ENCODE peak calls at places on chromosomes 6 and 20, in nine cellular contexts. C is KBM-7; A is endothelial cell of umbilical vein; D is SJSA1; R is iPS-NIHi11; Z is stimulated activated naive CD4-positive, alpha-beta T cell; T is pancreas; Q is AG04449; V is HL-60. I is an unnamed sample.

GRCh38 chr6:134057478-134057877 is 5.1 kb upstream of the SLC2A12 start:
- DNase-seq in C (no peak), T (no peak), Q (no peak), V (no peak), R (no peak), D (no peak), Z (no peak), A (no peak), I (no peak)

GRCh38 chr20:59149678-59150504 is 13.7 kb upstream of the ZNF831 start:
- DNase-seq in Q (no peak), T (no peak), C (peak; percentile 59), V (peak; percentile 70), A (no peak), D (no peak), Z (peak; percentile 61), R (no peak), I (peak; percentile 83)

GRCh38 chr20:33555755-33556154 is 65.9 kb downstream of the CBFA2T2 start:
- DNase-seq in A (no peak), Z (no peak), D (no peak), T (no peak), Q (no peak), C (no peak), R (no peak), V (no peak), I (no peak)

GRCh38 chr20:10511507-10512231 is 76.6 kb downstream of the SLX4IP start:
- DNase-seq in V (peak; percentile 93), T (no peak), Z (no peak), A (peak; percentile 94), R (peak; percentile 64), C (peak; percentile 92), Q (peak; percentile 87), D (peak; percentile 95), I (peak; percentile 84)

GRCh38 chr6:110800181-110800838 is 15.0 kb downstream of the CDK19 start:
- DNase-seq in V (no peak), Z (no peak), T (no peak), C (no peak), Q (no peak), A (no peak), D (no peak), R (no peak), I (no peak)

GRCh38 chr6:4543596-4543995 is 232.6 kb upstream of the CDYL start:
- DNase-seq in Q (no peak), D (no peak), R (no peak), Z (no peak), V (no peak), C (peak; percentile 3), T (no peak), A (peak; percentile 64), I (no peak)

GRCh38 chr6:44906761-44907160 is 421.4 kb upstream of the RUNX2 start:
- DNase-seq in Z (no peak), T (no peak), Q (no peak), D (no peak), R (no peak), A (peak; percentile 31), C (no peak), V (no peak), I (no peak)

GRCh38 chr20:59269396-59270025 is 30.9 kb upstream of the EDN3 start:
- DNase-seq in A (no peak), T (no peak), Z (no peak), Q (no peak), C (no peak), D (no peak), V (no peak), R (no peak), I (no peak)

GRCh38 chr20:38825901-38826625 is 20.6 kb downstream of the PPP1R16B start:
- DNase-seq in Q (peak; percentile 28), V (no peak), T (no peak), Z (no peak), A (peak; percentile 86), C (peak; percentile 64), R (peak; percentile 62), D (no peak), I (peak; percentile 60)

GRCh38 chr20:43911066-43911465 is 3.6 kb upstream of the TOX2 start:
- DNase-seq in Q (peak; percentile 12), Z (no peak), V (no peak), T (no peak), D (peak; percentile 38), R (no peak), A (peak; percentile 83), C (no peak), I (peak; percentile 31)

GRCh38 chr6:168636147-168636982 is 195.4 kb downstream of the SMOC2 start:
- DNase-seq in C (no peak), V (no peak), R (peak; percentile 53), Z (no peak), Q (no peak), D (no peak), T (no peak), A (no peak), I (peak; percentile 69)

GRCh38 chr20:57317789-57318371 is 11.7 kb upstream of the SPO11 start:
- DNase-seq in R (no peak), C (no peak), A (no peak), V (no peak), T (no peak), Q (no peak), Z (no peak), D (no peak), I (no peak)

GRCh38 chr6:68680244-68680643 is 45.2 kb downstream of the ADGRB3 start:
- DNase-seq in C (no peak), D (no peak), T (no peak), A (no peak), Q (no peak), R (no peak), V (no peak), Z (no peak), I (no peak)

GRCh38 chr6:138787138-138787537 is 8.7 kb upstream of the ECT2L start:
- DNase-seq in A (no peak), C (peak; percentile 7), T (no peak), D (no peak), R (no peak), Q (no peak), Z (no peak), V (no peak), I (no peak)

GRCh38 chr6:169832247-169832948 is 81.0 kb downstream of the ERMARD start:
- DNase-seq in V (no peak), C (no peak), A (peak; percentile 44), D (no peak), Z (no peak), R (no peak), Q (no peak), T (no peak), I (no peak)

GRCh38 chr6:10763006-10763405 is 15.4 kb downstream of the TMEM14B start:
- DNase-seq in C (no peak), R (no peak), D (no peak), Q (no peak), V (no peak), A (peak; percentile 53), Z (no peak), T (no peak), I (no peak)

GRCh38 chr6:29759457-29759856 is 36.2 kb downstream of the HLA-F start:
- DNase-seq in V (no peak), R (peak; percentile 64), D (no peak), C (no peak), A (peak; percentile 36), T (no peak), Z (no peak), Q (no peak), I (peak; percentile 66)

GRCh38 chr6:306641-307061 is 14.4 kb downstream of the DUSP22 start:
- DNase-seq in T (no peak), D (no peak), A (no peak), Z (no peak), Q (no peak), C (no peak), R (no peak), V (no peak), I (no peak)

GRCh38 chr6:168355716-168356522 is 36.3 kb upstream of the DACT2 start:
- DNase-seq in R (peak; percentile 84), T (peak; percentile 87), D (no peak), Q (no peak), V (no peak), C (peak; percentile 34), Z (no peak), A (no peak), I (peak; percentile 74)

GRCh38 chr6:70375166-70375565 is 38.1 kb upstream of the FAM135A start:
- DNase-seq in R (no peak), V (no peak), Z (no peak), A (no peak), C (no peak), D (peak; percentile 27), T (no peak), Q (no peak), I (no peak)

GRCh38 chr6:35442693-35443092 is 9.4 kb upstream of the FANCE start:
- DNase-seq in T (peak; percentile 8), C (no peak), A (no peak), D (no peak), V (no peak), Z (no peak), R (no peak), Q (no peak), I (no peak)

GRCh38 chr20:49160057-49160929 is 27.8 kb downstream of the STAU1 start:
- DNase-seq in Q (no peak), V (no peak), T (no peak), C (no peak), R (no peak), Z (no peak), A (no peak), D (no peak), I (no peak)

GRCh38 chr6:98579941-98580340 is 254.4 kb upstream of the POU3F2 start:
- DNase-seq in T (no peak), D (peak; percentile 52), A (no peak), V (no peak), Z (no peak), Q (no peak), R (no peak), C (no peak), I (no peak)

GRCh38 chr6:134814076-134814709 is 135.7 kb downstream of the ALDH8A1 start:
- DNase-seq in Q (no peak), R (no peak), V (no peak), Z (no peak), D (peak; percentile 60), C (no peak), T (no peak), A (no peak), I (no peak)

GRCh38 chr6:129686941-129687627 is 22.9 kb downstream of the ARHGAP18 start:
- DNase-seq in A (no peak), D (no peak), R (no peak), Z (no peak), T (no peak), C (peak; percentile 81), V (peak; percentile 88), Q (no peak), I (no peak)

GRCh38 chr6:37943436-37944058 is 124.0 kb downstream of the ZFAND3 start:
- DNase-seq in Z (no peak), A (no peak), C (no peak), D (no peak), T (no peak), R (no peak), V (no peak), Q (no peak), I (no peak)

GRCh38 chr6:135465903-135466302 is 31.6 kb downstream of the AHI1 start:
- DNase-seq in C (no peak), A (no peak), T (no peak), R (no peak), V (no peak), Q (no peak), Z (no peak), D (no peak), I (no peak)

GRCh38 chr6:129276986-129277385 is 394.0 kb downstream of the LAMA2 start:
- DNase-seq in D (no peak), C (no peak), A (peak; percentile 7), R (no peak), Q (no peak), V (no peak), Z (no peak), T (no peak), I (no peak)

GRCh38 chr6:108164537-108164814 is 1.3 kb upstream of the NR2E1 start:
- DNase-seq in R (no peak), Z (no peak), Q (no peak), V (no peak), T (no peak), C (no peak), A (no peak), D (no peak), I (no peak)

GRCh38 chr6:163288066-163288465 is 126.5 kb upstream of the QKI start:
- DNase-seq in V (no peak), T (no peak), D (no peak), Z (no peak), R (no peak), Q (no peak), C (no peak), A (no peak), I (no peak)

GRCh38 chr6:33313709-33314514 is at the start of gene TAPBP:
- DNase-seq in T (peak; percentile 84), V (peak; percentile 63), R (peak; percentile 32), Z (peak; percentile 87), D (peak; percentile 89), Q (no peak), A (peak; percentile 84), C (peak; percentile 73), I (peak; percentile 63)